ENCODE peak calls at places on chromosomes 7 and 10, in nine cellular contexts. A is Peyer's patch; Q is mesendoderm; T is fibroblast of lung; U is transverse colon; C is ovary; F is CD8-positive, alpha-beta memory T cell; K is uterus; H is neuronal stem cell. Y is an unnamed sample. For H3K4me1 and H3K27me3, the result is how much of the 10 kb centered on the place peaks cover.

GRCh38 chr7:681551-682307 is 44.8 kb upstream of the DNAAF5 start:
- DNase-seq in A (no peak), F (no peak), K (no peak), U (no peak), T (no peak), Q (no peak), H (no peak), C (no peak), Y (no peak)

GRCh38 chr10:79049931-79050895 is 18.6 kb upstream of the ZMIZ1 start:
- DNase-seq in H (no peak), A (peak), K (peak), U (no peak), C (no peak), T (peak), Q (peak), F (no peak), Y (peak)

GRCh38 chr10:116840389-116841075 is 8.8 kb upstream of the ENO4 start:
- DNase-seq in U (no peak), Q (no peak), K (no peak), F (no peak), H (no peak), C (no peak), A (no peak), T (no peak), Y (no peak)

GRCh38 chr10:49290131-49290530 is 8.8 kb upstream of the C10orf71 start:
- DNase-seq in C (no peak), K (no peak), Q (no peak), T (no peak), H (no peak), A (no peak), U (no peak), F (no peak), Y (no peak)

GRCh38 chr7:27101188-27101905 is 1.1 kb downstream of the HOXA2 start:
- DNase-seq in U (no peak), H (no peak), K (no peak), A (peak), C (no peak), F (no peak), Q (no peak), T (peak), Y (no peak)

GRCh38 chr7:81327873-81328272 is 409.0 kb upstream of the SEMA3C start:
- DNase-seq in T (peak), C (no peak), U (no peak), A (no peak), K (no peak), H (no peak), Q (no peak), F (no peak), Y (no peak)

GRCh38 chr7:82566752-82567151 is 123.2 kb upstream of the CACNA2D1 start:
- DNase-seq in Q (no peak), C (no peak), K (no peak), U (no peak), F (no peak), A (no peak), H (no peak), T (no peak), Y (peak)

GRCh38 chr7:17233643-17234397 is 64.6 kb upstream of the AHR start:
- DNase-seq in H (no peak), Q (peak), K (no peak), F (peak), A (no peak), T (peak), C (no peak), U (no peak), Y (no peak)

GRCh38 chr7:141550694-141551079 is 523 bp upstream of the AGK start:
- DNase-seq in T (no peak), C (no peak), A (no peak), F (no peak), U (no peak), H (no peak), K (peak), Q (no peak), Y (no peak)

GRCh38 chr7:12212051-12212485 is 974 bp downstream of the TMEM106B start:
- DNase-seq in K (no peak), A (no peak), C (no peak), F (no peak), H (no peak), U (no peak), Q (peak), T (peak), Y (no peak)

GRCh38 chr10:79939969-79940368 is 8.9 kb downstream of the SFTPD start:
- DNase-seq in K (no peak), F (no peak), C (no peak), T (no peak), U (no peak), A (no peak), Q (no peak), H (no peak), Y (no peak)

GRCh38 chr7:44639701-44640321 is 33.4 kb downstream of the OGDH start:
- DNase-seq in K (peak), F (no peak), U (no peak), H (peak), Q (peak), C (peak), A (no peak), T (peak), Y (no peak)

GRCh38 chr7:150420242-150420641 is 30.2 kb upstream of the GIMAP8 start:
- DNase-seq in H (no peak), C (no peak), K (no peak), Q (no peak), F (no peak), U (no peak), A (peak), T (no peak), Y (no peak)

GRCh38 chr10:124328514-124329220 is 90.1 kb downstream of the OAT start:
- DNase-seq in U (no peak), C (no peak), F (no peak), T (no peak), Q (no peak), K (no peak), A (no peak), H (no peak), Y (peak)

GRCh38 chr10:3033925-3034324 is 33.4 kb upstream of the PFKP start:
- DNase-seq in Q (no peak), U (no peak), C (no peak), T (no peak), H (no peak), K (no peak), A (no peak), F (no peak), Y (no peak)

GRCh38 chr10:80542053-80542452 is 4.4 kb downstream of the SH2D4B start:
- DNase-seq in A (no peak), C (no peak), K (no peak), H (no peak), T (peak), U (no peak), F (no peak), Q (no peak), Y (no peak)

GRCh38 chr10:132357286-132358058 is 25.5 kb downstream of the LRRC27 start:
- DNase-seq in Q (no peak), T (no peak), H (no peak), C (no peak), U (no peak), A (peak), F (no peak), K (no peak), Y (peak)

GRCh38 chr10:94183666-94184264 is 179.0 kb downstream of the NOC3L start:
- DNase-seq in K (no peak), F (no peak), Q (no peak), C (no peak), A (no peak), T (peak), H (no peak), U (no peak), Y (no peak)

GRCh38 chr10:98815039-98815660 is 368.4 kb upstream of the HPS1 start:
- DNase-seq in H (no peak), C (no peak), Q (no peak), K (no peak), U (no peak), T (no peak), F (no peak), A (no peak), Y (no peak)

GRCh38 chr10:103463456-103463855 is 4.8 kb upstream of the CALHM1 start:
- DNase-seq in K (no peak), C (no peak), F (no peak), T (peak), H (no peak), Q (no peak), A (no peak), U (no peak), Y (no peak)

GRCh38 chr7:67525588-67525987 is 529.0 kb downstream of the TYW1 start:
- DNase-seq in U (no peak), H (no peak), T (no peak), C (no peak), F (no peak), Q (peak), K (no peak), A (no peak), Y (no peak)

GRCh38 chr10:123854003-123854402 is 37.6 kb downstream of the CPXM2 start:
- DNase-seq in H (no peak), Q (no peak), K (no peak), F (no peak), T (no peak), C (no peak), U (no peak), A (no peak), Y (no peak)

GRCh38 chr10:72106154-72106849 is 18.0 kb upstream of the SPOCK2 start:
- DNase-seq in Q (no peak), A (no peak), T (no peak), C (no peak), F (no peak), K (no peak), H (no peak), U (no peak), Y (no peak)
- H3K4me3 ChIP-seq in Q (no peak), A (no peak), T (no peak), C (no peak), F (peak), K (no peak), H (no peak), U (no peak), Y (no peak)

DNA sequence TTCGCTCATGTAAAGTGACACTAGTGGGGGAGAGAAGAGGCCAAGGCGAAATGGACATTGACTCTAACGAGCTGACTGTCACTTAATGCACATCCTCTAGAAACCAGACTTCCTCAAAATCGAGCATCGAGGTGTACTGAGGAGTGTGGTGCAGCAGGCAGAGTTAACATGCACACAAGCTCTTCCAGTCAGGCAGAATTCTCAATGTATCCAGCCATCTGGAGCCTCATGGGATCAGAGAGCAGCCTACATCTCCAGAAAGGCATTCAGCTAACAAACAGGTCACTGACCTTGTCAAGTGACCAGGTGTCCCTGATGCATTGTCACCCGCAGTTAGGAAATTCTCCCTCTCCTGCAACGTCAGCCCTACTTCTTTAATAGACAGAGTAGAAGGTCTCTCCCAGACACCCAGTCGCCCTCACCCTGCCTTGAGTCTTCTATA is 259.8 kb upstream of the AOAH start:
- DNase-seq in Q (no peak), K (no peak), C (no peak), A (no peak), U (no peak), H (no peak), F (no peak), T (no peak), Y (no peak)
- H3K4me1 ChIP-seq in Q (under half), K (under half), C (under half), A (under half), U (under half), H (under half), F (under half), T (under half), Y (under half)

GRCh38 chr10:100763043-100763747 is 17.8 kb downstream of the PAX2 start:
- DNase-seq in U (no peak), C (no peak), K (no peak), F (no peak), Q (no peak), H (no peak), T (no peak), A (no peak), Y (no peak)
- H3K27me3 ChIP-seq in U (half or more), C (under half), K (under half), F (under half), Q (under half), H (under half), T (under half), A (under half), Y (under half)

GRCh38 chr7:107999814-108000560 is 3.0 kb downstream of the LAMB1 start:
- DNase-seq in C (no peak), K (no peak), T (peak), F (no peak), U (no peak), A (no peak), Q (peak), H (no peak), Y (no peak)
- H3K4me3 ChIP-seq in C (no peak), K (no peak), T (peak), F (no peak), U (no peak), A (peak), Q (no peak), H (no peak), Y (no peak)

DNA sequence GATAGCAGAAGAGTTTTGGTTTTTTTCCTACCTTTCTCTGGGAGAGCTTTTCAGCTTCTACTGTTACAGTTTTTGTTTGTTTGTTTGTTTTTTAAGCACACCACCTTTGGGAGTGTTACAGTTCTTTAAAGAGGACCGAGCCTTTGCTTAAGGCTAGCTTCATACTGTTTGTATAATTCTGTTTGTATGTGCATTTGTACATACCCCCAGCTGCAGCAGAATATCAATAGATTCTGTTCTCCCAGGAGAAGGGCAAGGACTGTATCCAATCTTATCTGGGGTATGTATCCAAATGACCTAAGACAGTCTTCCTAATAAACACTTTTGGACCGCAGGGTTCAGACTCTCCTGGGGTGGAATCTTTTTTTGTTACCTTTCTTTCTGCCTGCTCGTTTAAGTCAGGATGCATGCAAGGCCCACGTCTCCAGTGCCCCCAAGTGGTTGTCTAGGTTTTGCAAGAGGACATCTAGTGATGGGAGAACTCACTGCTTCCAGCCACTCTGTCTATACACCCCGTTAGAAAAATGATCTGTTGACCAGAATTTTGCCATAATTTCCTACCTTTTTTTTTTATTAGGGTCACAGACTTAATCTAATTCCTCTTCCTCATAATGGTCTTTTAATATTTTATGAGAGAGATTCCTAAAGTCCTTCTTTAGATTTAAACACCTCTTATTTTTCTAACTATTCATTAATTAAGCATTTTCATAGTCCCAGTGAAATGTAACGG is 23.9 kb downstream of the NRF1 start:
- DNase-seq in Q (peak), C (peak), U (peak), H (peak), F (peak), T (peak), K (peak), A (peak), Y (peak)
- H3K4me1 ChIP-seq in Q (under half), C (under half), U (under half), H (under half), F (under half), T (under half), K (under half), A (under half), Y (under half)

Y was measured in tibial artery.